ENCODE peak calls at places on chromosomes 16 and 17, in six cellular contexts. R is endothelial cell of umbilical vein, B is K562, N is HCT116, Z is GM12878, O is H1. A is an unnamed sample.

GRCh38 chr16:66272461-66272860 is 94.0 kb upstream of the CDH5 start:
- DNase-seq in Z (no peak), B (no peak), R (no peak), O (no peak), N (no peak), A (no peak)

GRCh38 chr16:9680021-9680655 is 502.1 kb downstream of the GRIN2A start:
- DNase-seq in R (no peak), N (no peak), B (no peak), Z (no peak), O (no peak), A (no peak)

GRCh38 chr17:73467651-73468050 is 155.8 kb upstream of the CDC42EP4 start:
- DNase-seq in O (no peak), N (no peak), Z (no peak), R (no peak), B (no peak), A (no peak)

GRCh38 chr17:49631496-49631895 is 46.4 kb downstream of the SPOP start:
- DNase-seq in N (no peak), B (no peak), R (no peak), Z (no peak), O (no peak), A (no peak)

GRCh38 chr17:41579484-41580243 is 7.0 kb downstream of the KRT14 start:
- DNase-seq in R (peak; percentile 81), N (peak; percentile 82), B (peak; percentile 93), O (peak; percentile 98), Z (peak; percentile 21), A (peak; percentile 40)

GRCh38 chr17:4407851-4408250 is 25.9 kb upstream of the SPNS3 start:
- DNase-seq in R (no peak), O (no peak), Z (no peak), N (no peak), B (no peak), A (no peak)

GRCh38 chr16:53341787-53342186 is 92.5 kb upstream of the RBL2 start:
- DNase-seq in R (no peak), Z (no peak), N (no peak), B (no peak), O (no peak), A (no peak)

GRCh38 chr16:81585785-81586184 is 141.2 kb downstream of the CMIP start:
- DNase-seq in N (peak; percentile 64), O (no peak), R (no peak), B (peak; percentile 42), Z (no peak), A (no peak)

GRCh38 chr17:45782889-45783592 is 1.1 kb upstream of the CRHR1 start:
- DNase-seq in Z (no peak), B (peak; percentile 63), N (no peak), R (peak; percentile 11), O (peak; percentile 93), A (no peak)

GRCh38 chr17:51352798-51353197 is 92.5 kb downstream of the UTP18 start:
- DNase-seq in R (no peak), O (no peak), Z (no peak), N (no peak), B (no peak), A (no peak)

GRCh38 chr17:71224824-71225575 is 895.8 kb upstream of the SOX9 start:
- DNase-seq in R (no peak), N (no peak), B (no peak), Z (no peak), O (no peak), A (no peak)

GRCh38 chr17:13786000-13786598 is 184.4 kb upstream of the HS3ST3A1 start:
- DNase-seq in B (no peak), N (no peak), Z (no peak), R (no peak), O (no peak), A (no peak)

GRCh38 chr17:30950669-30951399 is 20.0 kb upstream of the RNF135 start:
- DNase-seq in R (peak; percentile 46), B (no peak), N (no peak), Z (no peak), O (no peak), A (no peak)

GRCh38 chr16:1398351-1398750 is 16.2 kb downstream of the UNKL start:
- DNase-seq in O (no peak), B (no peak), N (no peak), Z (no peak), R (no peak), A (no peak)

GRCh38 chr16:5622234-5622884 is 524.8 kb upstream of the EEF2KMT start:
- DNase-seq in O (no peak), R (no peak), N (no peak), B (no peak), Z (no peak), A (no peak)

GRCh38 chr17:15168379-15168778 is 96.7 kb downstream of the PMP22 start:
- DNase-seq in O (no peak), R (no peak), Z (no peak), B (no peak), N (no peak), A (no peak)

GRCh38 chr16:11681977-11682654 is 13.9 kb downstream of the SNN start:
- DNase-seq in N (no peak), R (no peak), Z (no peak), B (no peak), O (no peak), A (no peak)

GRCh38 chr17:11182430-11182829 is 58.6 kb upstream of the SHISA6 start:
- DNase-seq in B (no peak), Z (no peak), O (no peak), R (no peak), N (no peak), A (no peak)

GRCh38 chr17:65254166-65254565 is 117.0 kb downstream of the RGS9 start:
- DNase-seq in R (no peak), B (no peak), O (no peak), N (no peak), Z (no peak), A (no peak)

GRCh38 chr16:7613518-7613917 is 280.9 kb downstream of the RBFOX1 start:
- DNase-seq in R (no peak), N (no peak), O (no peak), B (no peak), Z (no peak), A (no peak)

GRCh38 chr17:4230142-4230541 is 33.6 kb downstream of the ANKFY1 start:
- DNase-seq in N (peak; percentile 31), O (no peak), Z (no peak), R (peak; percentile 93), B (no peak), A (no peak)

GRCh38 chr17:36932383-36933173 is 4.7 kb upstream of the LHX1 start:
- DNase-seq in N (no peak), B (no peak), O (no peak), R (no peak), Z (no peak), A (no peak)

GRCh38 chr16:28845173-28846079 is 722 bp downstream of the TUFM start:
- DNase-seq in N (peak; percentile 53), R (peak; percentile 15), Z (no peak), O (no peak), B (peak; percentile 60), A (no peak)

GRCh38 chr17:75777243-75777922 is 7.2 kb upstream of the UNK start:
- DNase-seq in Z (no peak), N (no peak), O (no peak), R (no peak), B (no peak), A (no peak)

GRCh38 chr17:2020721-2021120 is 4.4 kb downstream of the RTN4RL1 start:
- DNase-seq in B (no peak), O (no peak), R (peak; percentile 53), N (no peak), Z (no peak), A (no peak)

GRCh38 chr16:75007443-75007842 is 8.6 kb downstream of the ZNRF1 start:
- DNase-seq in R (no peak), B (no peak), Z (peak; percentile 50), O (no peak), N (no peak), A (no peak)

GRCh38 chr17:69828087-69828486 is 246.9 kb upstream of the KCNJ16 start:
- DNase-seq in B (no peak), R (peak; percentile 97), Z (no peak), N (no peak), O (no peak), A (no peak)

GRCh38 chr16:9008335-9009260 is 44.9 kb upstream of the USP7 start:
- DNase-seq in N (no peak), O (peak; percentile 93), Z (peak; percentile 21), B (peak; percentile 91), R (peak; percentile 59), A (no peak)

GRCh38 chr16:68298907-68299515 is 11.7 kb downstream of the SLC7A6OS start:
- DNase-seq in R (no peak), Z (no peak), N (no peak), B (no peak), O (no peak), A (no peak)

GRCh38 chr16:31215287-31216115 is 1.4 kb downstream of the PYDC1 start:
- DNase-seq in B (peak; percentile 94), N (peak; percentile 63), R (peak; percentile 21), Z (no peak), O (peak; percentile 86), A (no peak)

GRCh38 chr17:14427914-14428639 is 127.2 kb downstream of the HS3ST3B1 start:
- DNase-seq in O (no peak), N (no peak), Z (peak; percentile 3), R (no peak), B (no peak), A (no peak)

GRCh38 chr16:79213214-79213613 is 387.3 kb downstream of the MAF start:
- DNase-seq in B (no peak), N (no peak), Z (no peak), O (no peak), R (no peak), A (no peak)

GRCh38 chr16:15741207-15741871 is 91.3 kb downstream of the NDE1 start:
- DNase-seq in Z (no peak), R (no peak), B (no peak), O (no peak), N (no peak), A (no peak)

DNA sequence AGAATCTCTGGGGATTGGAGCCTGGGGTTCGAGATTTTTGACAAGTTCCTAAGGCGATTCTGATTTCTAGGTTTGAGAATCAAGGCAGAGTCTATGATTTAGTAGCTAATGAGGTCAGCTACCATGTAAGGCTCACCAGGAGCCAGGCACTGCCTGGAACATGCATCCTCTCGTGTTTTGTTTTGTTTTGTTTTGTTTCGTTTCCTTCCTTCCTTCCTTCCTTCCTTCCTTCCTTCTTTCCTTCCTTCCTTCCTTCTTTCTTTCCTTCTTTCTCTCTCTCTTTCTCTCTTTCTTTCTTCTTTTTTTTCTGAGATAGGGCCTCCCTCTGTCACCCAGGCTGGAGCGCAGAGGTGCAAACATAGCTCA is 39.1 kb downstream of the SRCIN1 start:
- DNase-seq in Z (no peak), N (no peak), R (no peak), O (no peak), B (no peak), A (no peak)
- TF ChIP-seq EZH2 in Z (no peak), N (no peak), R (no peak), O (no peak), B (no peak), A (no peak)

GRCh38 chr16:57115148-57115503 is 22.7 kb downstream of the CPNE2 start:
- DNase-seq in R (no peak), Z (no peak), B (no peak), N (no peak), O (no peak), A (no peak)
- H3K9ac ChIP-seq in R (no peak overlapping the region), Z (no peak overlapping the region), B (peak overlapping the region; percentile 26), N (no peak overlapping the region), O (no peak overlapping the region), A (no peak overlapping the region)

GRCh38 chr17:81018044-81018802 is 16.7 kb upstream of the BAIAP2 start:
- DNase-seq in B (peak; percentile 88), Z (peak; percentile 4), N (no peak), R (peak; percentile 65), O (no peak), A (no peak)
- TF ChIP-seq POLR2AphosphoS5 in B (peak; percentile 70), Z (peak; percentile 31), N (no peak), R (peak; percentile 25), O (no peak), A (no peak)

GRCh38 chr16:82627811-82628339 is 1.1 kb downstream of the CDH13 start:
- DNase-seq in N (no peak), B (no peak), O (no peak), Z (no peak), R (peak; percentile 56), A (no peak)
- TF ChIP-seq EZH2 in N (no peak), B (no peak), O (no peak), Z (no peak), R (no peak), A (no peak)